ENCODE peak calls at places on chromosomes 5 and 9, in ten cellular contexts. One of them, this sample, is unnamed.

GRCh38 chr5:64147849-64148441 is 17.7 kb upstream of the RNF180 start:
- DNase-seq in GM23248: peak
- DNase-seq in AG10803: peak
- DNase-seq in lower lobe of right lung: peak
- DNase-seq in gastrocnemius medialis: peak
- DNase-seq in progenitor cell of endocrine pancreas: peak
- DNase-seq in GM04504: no peak
- DNase-seq in mesenchymal stem cell: peak
- DNase-seq in stromal cell of bone marrow: no peak
- DNase-seq in mammary epithelial cell: peak
- DNase-seq in this sample: peak

GRCh38 chr5:129905467-129906176 is 1.4 kb downstream of the CHSY3 start:
- DNase-seq in GM23248: peak
- DNase-seq in AG10803: no peak
- DNase-seq in lower lobe of right lung: peak
- DNase-seq in gastrocnemius medialis: no peak
- DNase-seq in progenitor cell of endocrine pancreas: peak
- DNase-seq in GM04504: no peak
- DNase-seq in mesenchymal stem cell: peak
- DNase-seq in stromal cell of bone marrow: no peak
- DNase-seq in mammary epithelial cell: peak
- DNase-seq in this sample: peak

GRCh38 chr5:78953092-78953800 is 31.9 kb downstream of the ARSB start:
- DNase-seq in GM23248: peak
- DNase-seq in AG10803: peak
- DNase-seq in lower lobe of right lung: no peak
- DNase-seq in gastrocnemius medialis: no peak
- DNase-seq in progenitor cell of endocrine pancreas: no peak
- DNase-seq in GM04504: no peak
- DNase-seq in mesenchymal stem cell: peak
- DNase-seq in stromal cell of bone marrow: no peak
- DNase-seq in mammary epithelial cell: peak
- DNase-seq in this sample: peak

GRCh38 chr9:96009690-96010477 is 134.4 kb downstream of the ERCC6L2 start:
- DNase-seq in GM23248: no peak
- DNase-seq in AG10803: no peak
- DNase-seq in lower lobe of right lung: no peak
- DNase-seq in gastrocnemius medialis: no peak
- DNase-seq in progenitor cell of endocrine pancreas: no peak
- DNase-seq in GM04504: no peak
- DNase-seq in mesenchymal stem cell: no peak
- DNase-seq in stromal cell of bone marrow: no peak
- DNase-seq in mammary epithelial cell: peak
- DNase-seq in this sample: no peak

GRCh38 chr9:130825051-130825651 is 9.9 kb upstream of the ABL1 start:
- DNase-seq in GM23248: peak
- DNase-seq in AG10803: peak
- DNase-seq in lower lobe of right lung: no peak
- DNase-seq in gastrocnemius medialis: no peak
- DNase-seq in progenitor cell of endocrine pancreas: no peak
- DNase-seq in GM04504: peak
- DNase-seq in mesenchymal stem cell: peak
- DNase-seq in stromal cell of bone marrow: peak
- DNase-seq in mammary epithelial cell: no peak
- DNase-seq in this sample: no peak

GRCh38 chr5:58505502-58505901 is 14.3 kb downstream of the GAPT start:
- DNase-seq in GM23248: no peak
- DNase-seq in AG10803: no peak
- DNase-seq in lower lobe of right lung: no peak
- DNase-seq in gastrocnemius medialis: no peak
- DNase-seq in progenitor cell of endocrine pancreas: no peak
- DNase-seq in GM04504: no peak
- DNase-seq in mesenchymal stem cell: no peak
- DNase-seq in stromal cell of bone marrow: no peak
- DNase-seq in mammary epithelial cell: no peak
- DNase-seq in this sample: no peak

GRCh38 chr9:31799953-31800609 is 584.4 kb upstream of the ACO1 start:
- DNase-seq in GM23248: peak
- DNase-seq in AG10803: no peak
- DNase-seq in lower lobe of right lung: no peak
- DNase-seq in gastrocnemius medialis: no peak
- DNase-seq in progenitor cell of endocrine pancreas: no peak
- DNase-seq in GM04504: no peak
- DNase-seq in mesenchymal stem cell: peak
- DNase-seq in stromal cell of bone marrow: peak
- DNase-seq in mammary epithelial cell: peak
- DNase-seq in this sample: peak

GRCh38 chr9:104682642-104683041 is 11.7 kb upstream of the OR13D1 start:
- DNase-seq in GM23248: peak
- DNase-seq in AG10803: peak
- DNase-seq in lower lobe of right lung: no peak
- DNase-seq in gastrocnemius medialis: no peak
- DNase-seq in progenitor cell of endocrine pancreas: no peak
- DNase-seq in GM04504: peak
- DNase-seq in mesenchymal stem cell: peak
- DNase-seq in stromal cell of bone marrow: peak
- DNase-seq in mammary epithelial cell: peak
- DNase-seq in this sample: peak

GRCh38 chr5:34743878-34744277 is 87.8 kb downstream of the RAI14 start:
- DNase-seq in GM23248: peak
- DNase-seq in AG10803: peak
- DNase-seq in lower lobe of right lung: no peak
- DNase-seq in gastrocnemius medialis: no peak
- DNase-seq in progenitor cell of endocrine pancreas: no peak
- DNase-seq in GM04504: peak
- DNase-seq in mesenchymal stem cell: peak
- DNase-seq in stromal cell of bone marrow: no peak
- DNase-seq in mammary epithelial cell: peak
- DNase-seq in this sample: peak

GRCh38 chr5:178587793-178588611 is 2.2 kb downstream of the COL23A1 start:
- DNase-seq in GM23248: no peak
- DNase-seq in AG10803: no peak
- DNase-seq in lower lobe of right lung: no peak
- DNase-seq in gastrocnemius medialis: no peak
- DNase-seq in progenitor cell of endocrine pancreas: no peak
- DNase-seq in GM04504: no peak
- DNase-seq in mesenchymal stem cell: no peak
- DNase-seq in stromal cell of bone marrow: no peak
- DNase-seq in mammary epithelial cell: no peak
- DNase-seq in this sample: no peak

GRCh38 chr5:14720236-14720923 is 55.9 kb downstream of the OTULIN start:
- DNase-seq in GM23248: peak
- DNase-seq in AG10803: peak
- DNase-seq in lower lobe of right lung: no peak
- DNase-seq in gastrocnemius medialis: no peak
- DNase-seq in progenitor cell of endocrine pancreas: no peak
- DNase-seq in GM04504: no peak
- DNase-seq in mesenchymal stem cell: peak
- DNase-seq in stromal cell of bone marrow: peak
- DNase-seq in mammary epithelial cell: no peak
- DNase-seq in this sample: peak

GRCh38 chr9:93601666-93602065 is 25.3 kb downstream of the PHF2 start:
- DNase-seq in GM23248: no peak
- DNase-seq in AG10803: no peak
- DNase-seq in lower lobe of right lung: no peak
- DNase-seq in gastrocnemius medialis: no peak
- DNase-seq in progenitor cell of endocrine pancreas: no peak
- DNase-seq in GM04504: no peak
- DNase-seq in mesenchymal stem cell: no peak
- DNase-seq in stromal cell of bone marrow: no peak
- DNase-seq in mammary epithelial cell: no peak
- DNase-seq in this sample: no peak

GRCh38 chr5:73619606-73620334 is 6.2 kb upstream of the ARHGEF28 start:
- DNase-seq in GM23248: no peak
- DNase-seq in AG10803: no peak
- DNase-seq in lower lobe of right lung: no peak
- DNase-seq in gastrocnemius medialis: no peak
- DNase-seq in progenitor cell of endocrine pancreas: no peak
- DNase-seq in GM04504: no peak
- DNase-seq in mesenchymal stem cell: no peak
- DNase-seq in stromal cell of bone marrow: no peak
- DNase-seq in mammary epithelial cell: no peak
- DNase-seq in this sample: peak

GRCh38 chr9:70439991-70440706 is 25.7 kb upstream of the KLF9 start:
- DNase-seq in GM23248: peak
- DNase-seq in AG10803: no peak
- DNase-seq in lower lobe of right lung: no peak
- DNase-seq in gastrocnemius medialis: no peak
- DNase-seq in progenitor cell of endocrine pancreas: no peak
- DNase-seq in GM04504: no peak
- DNase-seq in mesenchymal stem cell: peak
- DNase-seq in stromal cell of bone marrow: no peak
- DNase-seq in mammary epithelial cell: no peak
- DNase-seq in this sample: no peak

GRCh38 chr9:30476826-30477225 is 1907.6 kb upstream of the ACO1 start:
- DNase-seq in GM23248: no peak
- DNase-seq in AG10803: no peak
- DNase-seq in lower lobe of right lung: no peak
- DNase-seq in gastrocnemius medialis: no peak
- DNase-seq in progenitor cell of endocrine pancreas: no peak
- DNase-seq in GM04504: no peak
- DNase-seq in mesenchymal stem cell: no peak
- DNase-seq in stromal cell of bone marrow: no peak
- DNase-seq in mammary epithelial cell: no peak
- DNase-seq in this sample: no peak